ENCODE peak calls at places on chromosome 20, in seven cellular contexts. One of them, this sample, is unnamed.

GRCh38 chr20:15143478-15143877 is 806.1 kb upstream of the FLRT3 start:
- DNase-seq in HepG2: no peak
- DNase-seq in HCT116: no peak
- DNase-seq in nephron progenitor cell: no peak
- DNase-seq in WTC11: no peak
- DNase-seq in tibial nerve: no peak
- DNase-seq in right atrium auricular region: no peak
- DNase-seq in this sample: no peak

GRCh38 chr20:25859649-25860530 is 163.2 kb upstream of the ZNF337 start:
- DNase-seq in HepG2: peak
- DNase-seq in HCT116: no peak
- DNase-seq in nephron progenitor cell: peak
- DNase-seq in WTC11: peak
- DNase-seq in tibial nerve: no peak
- DNase-seq in right atrium auricular region: peak
- DNase-seq in this sample: peak

GRCh38 chr20:7856756-7857155 is 83.5 kb downstream of the HAO1 start:
- DNase-seq in HepG2: no peak
- DNase-seq in HCT116: no peak
- DNase-seq in nephron progenitor cell: no peak
- DNase-seq in WTC11: no peak
- DNase-seq in tibial nerve: no peak
- DNase-seq in right atrium auricular region: no peak
- DNase-seq in this sample: no peak

GRCh38 chr20:60926831-60927230 is 325.2 kb upstream of the CDH4 start:
- DNase-seq in HepG2: no peak
- DNase-seq in HCT116: no peak
- DNase-seq in nephron progenitor cell: no peak
- DNase-seq in WTC11: no peak
- DNase-seq in tibial nerve: no peak
- DNase-seq in right atrium auricular region: no peak
- DNase-seq in this sample: no peak

GRCh38 chr20:12321746-12322145 is 404.1 kb downstream of the BTBD3 start:
- DNase-seq in HepG2: no peak
- DNase-seq in HCT116: no peak
- DNase-seq in nephron progenitor cell: no peak
- DNase-seq in WTC11: no peak
- DNase-seq in tibial nerve: no peak
- DNase-seq in right atrium auricular region: no peak
- DNase-seq in this sample: no peak

GRCh38 chr20:51553897-51554504 is 11.5 kb upstream of the NFATC2 start:
- DNase-seq in HepG2: no peak
- DNase-seq in HCT116: no peak
- DNase-seq in nephron progenitor cell: no peak
- DNase-seq in WTC11: no peak
- DNase-seq in tibial nerve: no peak
- DNase-seq in right atrium auricular region: no peak
- DNase-seq in this sample: no peak

GRCh38 chr20:9068896-9069663 is at the start of gene PLCB4:
- DNase-seq in HepG2: no peak
- DNase-seq in HCT116: no peak
- DNase-seq in nephron progenitor cell: no peak
- DNase-seq in WTC11: peak
- DNase-seq in tibial nerve: peak
- DNase-seq in right atrium auricular region: no peak
- DNase-seq in this sample: peak

GRCh38 chr20:3174442-3175263 is 1.3 kb upstream of the LZTS3 start:
- DNase-seq in HepG2: no peak
- DNase-seq in HCT116: peak
- DNase-seq in nephron progenitor cell: no peak
- DNase-seq in WTC11: no peak
- DNase-seq in tibial nerve: no peak
- DNase-seq in right atrium auricular region: no peak
- DNase-seq in this sample: no peak

GRCh38 chr20:15638781-15639180 is 934.5 kb downstream of the KIF16B start:
- DNase-seq in HepG2: no peak
- DNase-seq in HCT116: no peak
- DNase-seq in nephron progenitor cell: no peak
- DNase-seq in WTC11: no peak
- DNase-seq in tibial nerve: no peak
- DNase-seq in right atrium auricular region: no peak
- DNase-seq in this sample: no peak

GRCh38 chr20:24729896-24730605 is 219.0 kb upstream of the CST7 start:
- DNase-seq in HepG2: no peak
- DNase-seq in HCT116: no peak
- DNase-seq in nephron progenitor cell: no peak
- DNase-seq in WTC11: no peak
- DNase-seq in tibial nerve: no peak
- DNase-seq in right atrium auricular region: no peak
- DNase-seq in this sample: no peak

GRCh38 chr20:47785900-47786762 is 850 bp upstream of the SULF2 start:
- DNase-seq in HepG2: peak
- DNase-seq in HCT116: peak
- DNase-seq in nephron progenitor cell: peak
- DNase-seq in WTC11: peak
- DNase-seq in tibial nerve: peak
- DNase-seq in right atrium auricular region: peak
- DNase-seq in this sample: peak

GRCh38 chr20:4898282-4898681 is 103.0 kb downstream of the SLC23A2 start:
- DNase-seq in HepG2: no peak
- DNase-seq in HCT116: peak
- DNase-seq in nephron progenitor cell: no peak
- DNase-seq in WTC11: no peak
- DNase-seq in tibial nerve: no peak
- DNase-seq in right atrium auricular region: no peak
- DNase-seq in this sample: no peak

GRCh38 chr20:37841991-37842390 is 60.9 kb upstream of the VSTM2L start:
- DNase-seq in HepG2: no peak
- DNase-seq in HCT116: no peak
- DNase-seq in nephron progenitor cell: no peak
- DNase-seq in WTC11: no peak
- DNase-seq in tibial nerve: no peak
- DNase-seq in right atrium auricular region: no peak
- DNase-seq in this sample: no peak

GRCh38 chr20:3890410-3890751 is 1.2 kb downstream of the PANK2 start:
- DNase-seq in HepG2: peak
- DNase-seq in HCT116: no peak
- DNase-seq in nephron progenitor cell: no peak
- DNase-seq in WTC11: no peak
- DNase-seq in tibial nerve: no peak
- DNase-seq in right atrium auricular region: no peak
- DNase-seq in this sample: no peak

GRCh38 chr20:48329216-48329615 is 498.6 kb downstream of the PREX1 start:
- DNase-seq in HepG2: no peak
- DNase-seq in HCT116: no peak
- DNase-seq in nephron progenitor cell: no peak
- DNase-seq in WTC11: no peak
- DNase-seq in tibial nerve: no peak
- DNase-seq in right atrium auricular region: no peak
- DNase-seq in this sample: no peak

GRCh38 chr20:38458314-38458713 is 14.3 kb upstream of the RALGAPB start:
- DNase-seq in HepG2: no peak
- DNase-seq in HCT116: no peak
- DNase-seq in nephron progenitor cell: no peak
- DNase-seq in WTC11: no peak
- DNase-seq in tibial nerve: no peak
- DNase-seq in right atrium auricular region: no peak
- DNase-seq in this sample: no peak

GRCh38 chr20:47412073-47412472 is 55.6 kb upstream of the ZMYND8 start:
- DNase-seq in HepG2: no peak
- DNase-seq in HCT116: no peak
- DNase-seq in nephron progenitor cell: no peak
- DNase-seq in WTC11: no peak
- DNase-seq in tibial nerve: no peak
- DNase-seq in right atrium auricular region: no peak
- DNase-seq in this sample: no peak

GRCh38 chr20:62374431-62375152 is 7.5 kb upstream of the LAMA5 start:
- DNase-seq in HepG2: no peak
- DNase-seq in HCT116: no peak
- DNase-seq in nephron progenitor cell: no peak
- DNase-seq in WTC11: no peak
- DNase-seq in tibial nerve: no peak
- DNase-seq in right atrium auricular region: no peak
- DNase-seq in this sample: no peak

GRCh38 chr20:62377615-62378085 is 9.3 kb upstream of the RPS21 start:
- DNase-seq in HepG2: no peak
- DNase-seq in HCT116: no peak
- DNase-seq in nephron progenitor cell: no peak
- DNase-seq in WTC11: no peak
- DNase-seq in tibial nerve: no peak
- DNase-seq in right atrium auricular region: no peak
- DNase-seq in this sample: no peak

GRCh38 chr20:62377064-62377461 is 9.8 kb upstream of the RPS21 start:
- DNase-seq in HepG2: no peak
- DNase-seq in HCT116: no peak
- DNase-seq in nephron progenitor cell: no peak
- DNase-seq in WTC11: no peak
- DNase-seq in tibial nerve: no peak
- DNase-seq in right atrium auricular region: no peak
- DNase-seq in this sample: no peak

GRCh38 chr20:62378215-62378614 is 8.7 kb upstream of the RPS21 start:
- DNase-seq in HepG2: no peak
- DNase-seq in HCT116: no peak
- DNase-seq in nephron progenitor cell: no peak
- DNase-seq in WTC11: no peak
- DNase-seq in tibial nerve: no peak
- DNase-seq in right atrium auricular region: no peak
- DNase-seq in this sample: no peak

GRCh38 chr20:62376112-62377063 is 9.3 kb upstream of the LAMA5 start:
- DNase-seq in HepG2: peak
- DNase-seq in HCT116: no peak
- DNase-seq in nephron progenitor cell: peak
- DNase-seq in WTC11: peak
- DNase-seq in tibial nerve: no peak
- DNase-seq in right atrium auricular region: no peak
- DNase-seq in this sample: no peak
- TF ChIP-seq CTCF in HepG2: peak
- TF ChIP-seq CTCF in HCT116: no peak
- TF ChIP-seq CTCF in nephron progenitor cell: peak
- TF ChIP-seq CTCF in WTC11: no peak
- TF ChIP-seq CTCF in tibial nerve: peak
- TF ChIP-seq CTCF in right atrium auricular region: peak
- TF ChIP-seq CTCF in this sample: no peak

GRCh38 chr20:33232486-33233072 is 3.2 kb upstream of the BPIFA1 start:
- DNase-seq in HepG2: no peak
- DNase-seq in HCT116: no peak
- DNase-seq in nephron progenitor cell: no peak
- DNase-seq in WTC11: no peak
- DNase-seq in tibial nerve: no peak
- DNase-seq in right atrium auricular region: no peak
- DNase-seq in this sample: peak

GRCh38 chr20:33234050-33234449 is 1.7 kb upstream of the BPIFA1 start:
- DNase-seq in HepG2: no peak
- DNase-seq in HCT116: no peak
- DNase-seq in nephron progenitor cell: no peak
- DNase-seq in WTC11: no peak
- DNase-seq in tibial nerve: no peak
- DNase-seq in right atrium auricular region: no peak
- DNase-seq in this sample: no peak

GRCh38 chr20:33235696-33236095 is at the start of gene BPIFA1:
- DNase-seq in HepG2: no peak
- DNase-seq in HCT116: no peak
- DNase-seq in nephron progenitor cell: no peak
- DNase-seq in WTC11: no peak
- DNase-seq in tibial nerve: no peak
- DNase-seq in right atrium auricular region: no peak
- DNase-seq in this sample: no peak

GRCh38 chr20:33231237-33231636 is 4.6 kb upstream of the BPIFA1 start:
- DNase-seq in HepG2: no peak
- DNase-seq in HCT116: no peak
- DNase-seq in nephron progenitor cell: no peak
- DNase-seq in WTC11: no peak
- DNase-seq in tibial nerve: no peak
- DNase-seq in right atrium auricular region: no peak
- DNase-seq in this sample: no peak

GRCh38 chr20:33233129-33233774 is 2.5 kb upstream of the BPIFA1 start:
- DNase-seq in HepG2: peak
- DNase-seq in HCT116: no peak
- DNase-seq in nephron progenitor cell: peak
- DNase-seq in WTC11: peak
- DNase-seq in tibial nerve: no peak
- DNase-seq in right atrium auricular region: no peak
- DNase-seq in this sample: no peak
- TF ChIP-seq CTCF in HepG2: peak
- TF ChIP-seq CTCF in HCT116: peak
- TF ChIP-seq CTCF in nephron progenitor cell: peak
- TF ChIP-seq CTCF in WTC11: no peak
- TF ChIP-seq CTCF in tibial nerve: no peak
- TF ChIP-seq CTCF in right atrium auricular region: no peak
- TF ChIP-seq CTCF in this sample: no peak

DNA sequence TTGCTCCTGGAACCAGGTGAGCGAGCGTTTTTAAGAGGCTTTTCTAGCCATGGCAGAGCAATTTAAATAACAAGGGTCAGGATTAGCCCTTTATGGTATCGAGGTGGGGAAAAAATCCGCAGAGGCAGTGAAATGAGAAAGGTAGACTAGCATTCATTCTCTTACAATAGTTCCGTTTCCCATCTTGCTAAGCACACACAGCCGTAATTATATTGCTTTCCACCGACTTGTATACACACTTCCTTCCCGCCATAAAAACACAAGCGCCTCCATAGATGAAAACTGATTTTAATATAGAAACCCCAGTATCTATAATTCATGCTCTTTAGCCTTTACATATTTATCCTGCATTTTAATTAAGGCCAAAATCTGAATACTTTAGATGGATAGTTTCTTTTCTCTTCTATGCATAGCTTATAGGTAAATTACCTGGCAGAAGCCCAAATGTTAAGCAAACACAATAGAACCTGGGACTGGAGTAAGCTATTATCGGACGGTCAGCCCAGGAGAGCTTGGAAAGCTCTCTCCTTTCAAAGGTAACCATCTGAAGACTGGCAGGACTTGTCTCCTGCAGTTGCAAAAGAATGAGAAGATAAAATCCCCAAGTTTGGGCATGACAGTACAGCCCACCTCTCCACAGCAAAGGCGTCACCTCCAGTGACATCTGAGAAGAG is 90.9 kb upstream of the MC3R start:
- DNase-seq in HepG2: no peak
- DNase-seq in HCT116: no peak
- DNase-seq in nephron progenitor cell: no peak
- DNase-seq in WTC11: no peak
- DNase-seq in tibial nerve: no peak
- DNase-seq in right atrium auricular region: no peak
- DNase-seq in this sample: no peak
- TF ChIP-seq CTCF in HepG2: no peak
- TF ChIP-seq CTCF in HCT116: no peak
- TF ChIP-seq CTCF in nephron progenitor cell: no peak
- TF ChIP-seq CTCF in WTC11: no peak
- TF ChIP-seq CTCF in tibial nerve: no peak
- TF ChIP-seq CTCF in right atrium auricular region: no peak
- TF ChIP-seq CTCF in this sample: no peak

DNA sequence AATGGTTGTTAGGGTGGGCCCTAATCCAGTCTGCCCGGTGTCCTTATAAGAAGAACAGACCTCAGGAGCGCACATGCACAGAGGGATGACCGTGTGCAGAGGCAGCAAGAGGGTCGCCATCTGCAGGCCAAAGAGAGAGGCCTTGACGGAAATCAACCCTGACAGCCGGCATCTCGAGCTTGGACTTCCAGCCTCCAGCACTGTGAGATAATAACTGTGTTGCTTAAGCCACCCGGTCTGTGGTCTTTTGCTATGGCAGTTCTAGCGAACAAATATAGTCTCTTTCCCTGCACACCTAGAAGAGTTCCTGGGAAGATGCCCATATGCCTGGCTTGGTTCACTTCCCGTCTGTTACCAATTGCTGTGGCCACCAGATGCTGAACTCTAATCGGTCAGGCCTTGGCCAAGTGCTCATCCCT is 35.3 kb upstream of the PTGIS start:
- DNase-seq in HepG2: peak
- DNase-seq in HCT116: no peak
- DNase-seq in nephron progenitor cell: no peak
- DNase-seq in WTC11: peak
- DNase-seq in tibial nerve: no peak
- DNase-seq in right atrium auricular region: no peak
- DNase-seq in this sample: peak
- TF ChIP-seq CTCF in HepG2: peak
- TF ChIP-seq CTCF in HCT116: peak
- TF ChIP-seq CTCF in nephron progenitor cell: peak
- TF ChIP-seq CTCF in WTC11: no peak
- TF ChIP-seq CTCF in tibial nerve: no peak
- TF ChIP-seq CTCF in right atrium auricular region: no peak
- TF ChIP-seq CTCF in this sample: peak